ENCODE peak calls at places on chromosomes 4 and X, in ten cellular contexts. S is thyroid gland, Q is A549, B is IMR-90, Y is prostate gland, H is suprapubic skin, T is esophagus squamous epithelium, C is GM12878, U is endothelial cell of umbilical vein, Z is Peyer's patch. A is an unnamed sample.
A peak's percentile ranks its signal among the peaks of the same experiment; 100 is the strongest.

GRCh38 chr4:84862064-84862463 is 104.4 kb downstream of the WDFY3 start:
- DNase-seq in Q (no peak), Z (no peak), Y (no peak), T (no peak), C (no peak), U (no peak), H (no peak), B (no peak), S (peak; percentile 12), A (no peak)

GRCh38 chr4:57607616-57608150 is 497.5 kb upstream of the IGFBP7 start:
- DNase-seq in T (no peak), U (no peak), Q (no peak), Y (no peak), S (no peak), B (no peak), C (no peak), H (no peak), Z (no peak), A (no peak)

GRCh38 chrX:72282302-72282701 is 5.3 kb upstream of the RPS4X start:
- DNase-seq in U (no peak), Z (no peak), H (no peak), T (no peak), Q (no peak), C (no peak), S (no peak), Y (no peak), B (no peak), A (no peak)

GRCh38 chr4:99821918-99822503 is 5.4 kb downstream of the DAPP1 start:
- DNase-seq in S (no peak), B (no peak), H (no peak), T (no peak), Y (no peak), U (no peak), C (peak; percentile 59), Z (no peak), Q (no peak), A (no peak)

GRCh38 chr4:53702334-53703266 is 111.3 kb upstream of the LNX1 start:
- DNase-seq in U (peak; percentile 71), H (peak; percentile 86), Y (peak; percentile 70), B (peak; percentile 77), C (peak; percentile 88), T (no peak), Z (peak; percentile 62), S (peak; percentile 92), Q (peak; percentile 10), A (peak; percentile 64)

GRCh38 chr4:46931981-46932380 is 22.9 kb upstream of the COX7B2 start:
- DNase-seq in Y (no peak), C (peak; percentile 2), U (peak; percentile 35), B (peak; percentile 70), Q (no peak), S (no peak), Z (no peak), H (no peak), T (no peak), A (no peak)

GRCh38 chrX:152074163-152074562 is 64.2 kb downstream of the MAGEA10 start:
- DNase-seq in Z (no peak), S (no peak), Y (no peak), Q (no peak), T (no peak), U (no peak), C (no peak), B (no peak), H (no peak), A (no peak)

GRCh38 chrX:40117715-40118285 is 20.0 kb upstream of the BCOR start:
- DNase-seq in T (no peak), Z (no peak), U (no peak), S (no peak), H (no peak), B (no peak), Y (no peak), C (no peak), Q (no peak), A (no peak)

GRCh38 chrX:151631822-151632221 is 63.4 kb upstream of the PRRG3 start:
- DNase-seq in Q (no peak), H (no peak), Y (no peak), Z (no peak), T (no peak), S (no peak), B (no peak), U (no peak), C (no peak), A (no peak)

GRCh38 chr4:1167244-1167949 is 5.0 kb downstream of the SPON2 start:
- DNase-seq in S (peak; percentile 74), Z (peak; percentile 95), B (peak; percentile 79), Y (peak; percentile 68), H (peak; percentile 88), T (no peak), U (peak; percentile 72), Q (peak; percentile 39), C (peak; percentile 91), A (peak; percentile 75)

GRCh38 chr4:175882891-175883290 is 70.8 kb upstream of the GPM6A start:
- DNase-seq in S (no peak), Y (no peak), Q (no peak), Z (no peak), B (no peak), U (no peak), C (no peak), H (no peak), T (no peak), A (no peak)

GRCh38 chrX:11429543-11430085 is 136.4 kb downstream of the AMELX start:
- DNase-seq in T (no peak), Z (no peak), H (no peak), C (no peak), S (no peak), Q (no peak), U (no peak), Y (no peak), B (no peak), A (no peak)

GRCh38 chr4:56255820-56256219 is 131.5 kb downstream of the AASDH start:
- DNase-seq in H (no peak), B (no peak), Q (no peak), Z (no peak), Y (no peak), U (no peak), S (no peak), T (no peak), C (no peak), A (no peak)

GRCh38 chr4:14916554-14917304 is 85.6 kb upstream of the CPEB2 start:
- DNase-seq in H (no peak), Z (no peak), S (no peak), B (peak; percentile 84), U (no peak), C (peak; percentile 12), Q (peak; percentile 51), T (no peak), Y (no peak), A (no peak)

GRCh38 chr4:188839704-188840103 is 700.5 kb downstream of the TRIML1 start:
- DNase-seq in C (no peak), Z (no peak), U (no peak), T (no peak), H (no peak), Y (no peak), S (no peak), Q (no peak), B (peak; percentile 50), A (no peak)

GRCh38 chrX:69158166-69159040 is 6.8 kb downstream of the PJA1 start:
- DNase-seq in B (peak; percentile 85), Z (no peak), Q (peak; percentile 44), S (peak; percentile 86), C (no peak), H (no peak), Y (peak; percentile 17), T (no peak), U (peak; percentile 71), A (peak; percentile 68)

GRCh38 chr4:48178931-48179330 is 44.9 kb upstream of the TXK start:
- DNase-seq in T (no peak), C (no peak), Z (no peak), Q (no peak), H (no peak), U (no peak), S (no peak), Y (no peak), B (no peak), A (no peak)

GRCh38 chr4:63017300-63017699 is 1392.0 kb downstream of the TECRL start:
- DNase-seq in Z (no peak), T (no peak), Q (no peak), S (no peak), B (no peak), C (no peak), U (no peak), H (no peak), Y (no peak), A (no peak)

GRCh38 chr4:183300070-183300469 is 20.0 kb downstream of the CLDN22 start:
- DNase-seq in Y (no peak), U (peak; percentile 36), T (no peak), C (no peak), H (no peak), Z (no peak), Q (no peak), B (peak; percentile 75), S (no peak), A (no peak)
- TF ChIP-seq POLR2A in Y (no peak), U (no peak), T (no peak), C (no peak), H (no peak), Z (no peak), Q (no peak), B (no peak), S (no peak), A (no peak)

GRCh38 chr4:83535520-83535944 is 376 bp upstream of the GPAT3 start:
- DNase-seq in U (peak; percentile 53), Y (peak; percentile 12), T (no peak), B (peak; percentile 76), Q (peak; percentile 42), S (peak; percentile 74), Z (no peak), C (no peak), H (peak; percentile 68), A (peak; percentile 34)

GRCh38 chr4:83536649-83537352 is 893 bp downstream of the GPAT3 start:
- DNase-seq in T (no peak), U (no peak), S (peak; percentile 40), C (no peak), Y (peak; percentile 4), B (no peak), Z (no peak), H (no peak), Q (no peak), A (peak; percentile 7)

GRCh38 chr4:83535945-83536648 is at the start of gene GPAT3:
- DNase-seq in U (peak; percentile 44), B (peak; percentile 45), T (no peak), C (no peak), S (peak; percentile 93), H (peak; percentile 91), Y (peak; percentile 75), Q (peak; percentile 78), Z (peak; percentile 35), A (peak; percentile 92)
- TF ChIP-seq POLR2A in U (no peak), B (no peak), T (no peak), C (no peak), S (peak; percentile 78), H (no peak), Y (peak; percentile 43), Q (no peak), Z (peak; percentile 84), A (peak; percentile 52)

GRCh38 chr4:122865421-122865820 is 38.8 kb downstream of the FGF2 start:
- DNase-seq in T (no peak), Q (no peak), B (peak; percentile 35), S (no peak), H (no peak), Z (no peak), C (no peak), U (no peak), Y (no peak), A (no peak)
- TF ChIP-seq POLR2A in T (no peak), Q (no peak), B (no peak), S (no peak), H (no peak), Z (no peak), C (no peak), U (no peak), Y (no peak), A (no peak)

GRCh38 chrX:132219343-132219768 is at the start of gene RAP2C:
- DNase-seq in Z (peak; percentile 81), Y (peak; percentile 63), U (peak; percentile 67), C (no peak), H (peak; percentile 79), T (peak; percentile 16), Q (peak; percentile 75), S (peak; percentile 74), B (peak; percentile 54), A (peak; percentile 82)
- TF ChIP-seq POLR2A in Z (peak; percentile 28), Y (no peak), U (no peak), C (peak; percentile 48), H (no peak), T (no peak), Q (no peak), S (no peak), B (no peak), A (no peak)